ENCODE peak calls at places on chromosomes 11 and 22, in five cellular contexts. E is spleen, F is MCF 10A, H is heart left ventricle, W is fibroblast of villous mesenchyme. X is an unnamed sample.
A peak's percentile ranks its signal among the peaks of the same experiment; 100 is the strongest.

GRCh38 chr11:70834277-70834940 is 418.0 kb downstream of the SHANK2 start:
- DNase-seq in E (no peak), F (no peak), H (no peak), W (no peak), X (no peak)

GRCh38 chr11:60991457-60991856 is 20.0 kb downstream of the CD6 start:
- DNase-seq in E (no peak), F (no peak), H (no peak), W (no peak), X (no peak)

GRCh38 chr11:64305691-64306562 is 603 bp downstream of the ESRRA start:
- DNase-seq in E (peak; percentile 95), F (peak; percentile 63), H (peak; percentile 76), W (peak; percentile 51), X (peak; percentile 40)

GRCh38 chr11:11843233-11843632 is 1.5 kb downstream of the USP47 start:
- DNase-seq in E (no peak), F (peak; percentile 74), H (no peak), W (peak; percentile 91), X (peak; percentile 94)

GRCh38 chr11:70481625-70482528 is 83.5 kb downstream of the CTTN start:
- DNase-seq in E (no peak), F (peak; percentile 80), H (peak; percentile 61), W (peak; percentile 12), X (peak; percentile 21)

GRCh38 chr22:30452861-30453260 is 19.0 kb downstream of the SEC14L3 start:
- DNase-seq in E (no peak), F (no peak), H (no peak), W (no peak), X (no peak)

GRCh38 chr22:31692186-31692886 is 30.3 kb upstream of the PISD start:
- DNase-seq in E (no peak), F (peak; percentile 28), H (no peak), W (peak; percentile 46), X (peak; percentile 63)

GRCh38 chr11:844693-845644 is 2.3 kb downstream of the TSPAN4 start:
- DNase-seq in E (peak; percentile 90), F (peak; percentile 93), H (peak; percentile 95), W (peak; percentile 97), X (peak; percentile 87)

GRCh38 chr11:15057352-15057751 is 16.0 kb upstream of the CALCB start:
- DNase-seq in E (no peak), F (no peak), H (no peak), W (no peak), X (no peak)

GRCh38 chr11:92447586-92447985 is 223.0 kb downstream of the FAT3 start:
- DNase-seq in E (no peak), F (no peak), H (no peak), W (no peak), X (no peak)

GRCh38 chr11:19546325-19546724 is 166.3 kb upstream of the NAV2 start:
- DNase-seq in E (no peak), F (no peak), H (no peak), W (no peak), X (no peak)

GRCh38 chr22:35648066-35649025 is at the start of gene APOL6:
- DNase-seq in E (peak; percentile 81), F (peak; percentile 82), H (no peak), W (peak; percentile 95), X (peak; percentile 95)

GRCh38 chr11:61828629-61829407 is 718 bp downstream of the FADS2 start:
- DNase-seq in E (no peak), F (peak; percentile 27), H (peak; percentile 63), W (peak; percentile 57), X (peak; percentile 68)

GRCh38 chr11:125224391-125225015 is 60.0 kb downstream of the PKNOX2 start:
- DNase-seq in E (no peak), F (peak; percentile 43), H (peak; percentile 43), W (peak; percentile 51), X (peak; percentile 27)

GRCh38 chr11:44374001-44374400 is 64.1 kb upstream of the ALX4 start:
- DNase-seq in E (no peak), F (no peak), H (no peak), W (no peak), X (no peak)

GRCh38 chr22:37499006-37499707 is 13.0 kb upstream of the MFNG start:
- DNase-seq in E (no peak), F (no peak), H (no peak), W (peak; percentile 45), X (peak; percentile 31)

GRCh38 chr11:111634981-111635705 is 32.9 kb downstream of the SIK2 start:
- DNase-seq in E (no peak), F (no peak), H (no peak), W (peak; percentile 27), X (no peak)

GRCh38 chr11:62805991-62806441 is 776 bp upstream of the NXF1 start:
- DNase-seq in E (no peak), F (no peak), H (no peak), W (no peak), X (peak; percentile 33)

GRCh38 chr11:17951685-17952388 is 61.0 kb downstream of the SERGEF start:
- DNase-seq in E (no peak), F (no peak), H (no peak), W (no peak), X (no peak)

GRCh38 chr11:102241026-102241425 is 76.3 kb upstream of the BIRC3 start:
- DNase-seq in E (no peak), F (no peak), H (no peak), W (no peak), X (peak; percentile 54)

GRCh38 chr22:24434472-24435322 is 7.3 kb downstream of the ADORA2A start:
- DNase-seq in E (peak; percentile 92), F (no peak), H (peak; percentile 76), W (peak; percentile 58), X (peak; percentile 61)

GRCh38 chr11:848380-848931 is 5.8 kb downstream of the TSPAN4 start:
- DNase-seq in E (peak; percentile 90), F (peak; percentile 40), H (no peak), W (peak; percentile 40), X (peak; percentile 50)

GRCh38 chr11:102420547-102420946 is 32.0 kb downstream of the TMEM123 start:
- DNase-seq in E (no peak), F (no peak), H (no peak), W (no peak), X (no peak)

GRCh38 chr11:114258696-114259095 is 37.5 kb upstream of the NNMT start:
- DNase-seq in E (no peak), F (no peak), H (no peak), W (no peak), X (no peak)

GRCh38 chr22:20852076-20852475 is 6.5 kb downstream of the PI4KA start:
- DNase-seq in E (no peak), F (no peak), H (no peak), W (no peak), X (peak; percentile 10)

GRCh38 chr11:31237819-31238771 is 131.4 kb downstream of the DCDC1 start:
- DNase-seq in E (no peak), F (peak; percentile 57), H (no peak), W (no peak), X (peak; percentile 8)

GRCh38 chr11:119531091-119531490 is 108.1 kb upstream of the THY1 start:
- DNase-seq in E (peak; percentile 59), F (no peak), H (no peak), W (no peak), X (no peak)

GRCh38 chr11:69086152-69086551 is 37.4 kb downstream of the TPCN2 start:
- DNase-seq in E (no peak), F (no peak), H (no peak), W (peak; percentile 17), X (no peak)

GRCh38 chr11:44596541-44597276 is 31.2 kb downstream of the CD82 start:
- DNase-seq in E (no peak), F (no peak), H (no peak), W (no peak), X (no peak)

GRCh38 chr11:77027275-77027674 is 6.9 kb upstream of the B3GNT6 start:
- DNase-seq in E (no peak), F (no peak), H (no peak), W (no peak), X (no peak)

GRCh38 chr22:32281092-32281491 is 25.9 kb upstream of the SLC5A4 start:
- DNase-seq in E (no peak), F (peak; percentile 88), H (no peak), W (no peak), X (no peak)

GRCh38 chr22:19120829-19121630 is 1.2 kb downstream of the DGCR2 start:
- DNase-seq in E (peak; percentile 77), F (peak; percentile 71), H (no peak), W (peak; percentile 44), X (peak; percentile 69)

GRCh38 chr11:87306260-87306861 is 268.6 kb downstream of the TMEM135 start:
- DNase-seq in E (no peak), F (no peak), H (no peak), W (no peak), X (no peak)

GRCh38 chr22:41915035-41915782 is at the start of gene SHISA8:
- DNase-seq in E (peak; percentile 91), F (no peak), H (peak; percentile 53), W (peak; percentile 50), X (peak; percentile 54)

X was measured in mesenchymal stem cell.